ENCODE peak calls at places on chromosomes 12 and 14, in five cellular contexts. J, E, Q, M and L are unnamed samples.

GRCh38 chr12:132218915-132219314 is 74.7 kb downstream of the NOC4L start:
- DNase-seq in E (peak; percentile 15), Q (no peak), J (no peak), M (no peak), L (no peak)

GRCh38 chr12:10652192-10652591 is 21.7 kb downstream of the STYK1 start:
- DNase-seq in M (peak; percentile 27), J (no peak), E (peak; percentile 46), Q (no peak), L (no peak)

GRCh38 chr12:6542209-6543009 is 8.1 kb downstream of the GAPDH start:
- DNase-seq in E (no peak), M (no peak), Q (no peak), J (peak; percentile 31), L (no peak)

GRCh38 chr14:50272498-50272897 is 39.5 kb downstream of the L2HGDH start:
- DNase-seq in E (peak; percentile 6), Q (no peak), J (no peak), M (no peak), L (no peak)

GRCh38 chr12:93060666-93061413 is 131.7 kb upstream of the EEA1 start:
- DNase-seq in M (peak; percentile 76), J (peak; percentile 71), E (peak; percentile 75), Q (peak; percentile 47), L (peak; percentile 68)

GRCh38 chr12:116881325-116881866 is at the start of gene HRK:
- DNase-seq in J (no peak), E (no peak), M (no peak), Q (no peak), L (no peak)

GRCh38 chr14:92475451-92476187 is 38.0 kb upstream of the RIN3 start:
- DNase-seq in E (peak; percentile 47), J (peak; percentile 90), Q (peak; percentile 50), M (peak; percentile 72), L (no peak)

GRCh38 chr12:132836803-132837331 is 8.2 kb upstream of the GOLGA3 start:
- DNase-seq in Q (no peak), E (no peak), M (no peak), J (no peak), L (no peak)

DNA sequence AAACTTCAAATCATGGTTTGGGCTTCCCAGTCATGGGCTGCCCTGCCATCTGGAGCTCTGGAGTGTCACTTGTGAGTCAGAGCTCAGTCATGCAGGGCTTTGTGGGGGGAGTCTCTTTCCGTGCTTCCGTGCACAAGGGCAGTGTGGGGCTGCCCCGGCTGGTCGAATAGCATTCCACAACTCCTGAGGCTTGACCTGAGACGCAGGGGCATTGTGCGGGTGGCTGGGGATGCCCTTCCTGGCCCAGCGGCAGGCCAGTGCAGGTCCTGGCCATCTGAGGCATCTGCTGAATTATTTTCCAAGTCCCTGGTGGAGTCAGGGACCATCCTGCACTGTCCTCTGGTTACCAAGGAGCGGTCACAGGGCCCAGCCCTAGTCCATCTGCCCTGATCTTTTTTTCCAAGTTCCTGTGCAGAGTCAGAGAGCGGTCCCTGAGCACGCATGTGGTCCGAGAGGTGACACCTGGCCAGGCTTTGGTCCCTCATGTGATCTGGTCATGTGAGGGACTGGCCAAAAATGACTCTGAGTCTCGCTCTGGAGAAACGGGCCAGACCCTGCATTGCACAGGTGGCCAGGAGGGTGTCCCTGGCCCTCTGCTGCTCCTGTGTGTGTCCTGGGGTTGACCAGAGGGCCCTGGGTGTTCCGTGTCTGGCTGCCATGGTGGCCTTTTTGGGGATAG is 167.0 kb upstream of the ALG10B start:
- DNase-seq in E (no peak), M (no peak), J (no peak), Q (no peak), L (no peak)
- H3K4me3 ChIP-seq in E (no peak overlapping the region), M (no peak overlapping the region), J (no peak overlapping the region), Q (no peak overlapping the region), L (no peak overlapping the region)

GRCh38 chr12:68884251-68884650 is 48.7 kb downstream of the CPM start:
- DNase-seq in M (no peak), E (no peak), Q (no peak), J (no peak), L (no peak)
- TF ChIP-seq CTCF in M (no peak), E (no peak), Q (no peak), J (no peak), L (no peak)

GRCh38 chr12:118980407-118981014 is 830 bp upstream of the SRRM4 start:
- DNase-seq in M (no peak), E (no peak), J (no peak), Q (no peak), L (no peak)
- H3K4me3 ChIP-seq in M (no peak overlapping the region), E (no peak overlapping the region), J (no peak overlapping the region), Q (no peak overlapping the region), L (no peak overlapping the region)

DNA sequence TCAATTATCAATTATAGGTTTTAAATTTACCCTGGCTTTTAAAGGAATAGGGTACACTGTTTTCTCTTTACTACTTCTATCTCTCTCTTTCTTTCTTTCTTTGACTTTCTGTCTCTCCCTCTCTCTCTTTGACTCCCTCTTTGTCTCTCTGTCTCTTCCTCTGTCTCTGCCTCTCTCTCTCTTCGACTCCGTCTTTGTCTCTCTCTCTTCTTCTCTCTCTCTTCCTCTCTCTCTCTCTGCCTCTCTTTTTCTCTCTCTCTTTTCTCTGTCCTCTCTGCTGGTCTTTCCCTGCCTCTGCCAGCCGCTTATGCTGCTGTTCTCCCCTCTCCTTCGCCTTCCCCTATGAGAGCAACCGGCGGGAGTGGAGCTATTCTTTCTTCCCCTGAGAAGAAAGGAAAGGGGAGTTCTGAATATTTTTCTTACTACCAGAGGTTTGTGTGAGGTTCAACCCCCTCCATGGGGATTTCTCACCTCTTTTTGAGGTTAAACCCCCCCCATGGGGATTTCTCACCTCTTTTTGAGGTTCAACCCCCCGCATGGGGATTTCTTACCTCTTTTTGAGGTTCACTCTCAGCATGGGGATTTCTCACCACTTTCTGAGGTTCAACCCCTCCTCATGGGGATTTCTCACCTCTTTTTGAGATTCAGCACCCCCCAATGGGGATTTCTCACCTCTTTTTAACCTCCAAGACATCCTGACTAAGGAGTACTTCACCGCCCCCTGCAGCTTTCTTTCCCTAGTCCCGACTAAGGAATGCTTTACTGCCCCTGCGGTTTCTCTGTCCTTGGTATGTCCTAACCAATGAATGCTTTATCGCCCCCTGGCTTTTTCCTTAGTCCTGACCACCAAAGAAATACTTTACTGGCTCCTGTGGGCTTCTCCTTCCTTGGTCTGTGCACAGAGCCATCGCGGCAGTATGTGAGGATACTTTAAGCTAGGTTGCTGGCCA is 27.4 kb upstream of the DDHD1 start:
- DNase-seq in Q (no peak), J (peak; percentile 47), M (peak; percentile 22), E (peak; percentile 10), L (peak; percentile 3)
- TF ChIP-seq CTCF in Q (no peak), J (peak; percentile 14), M (peak; percentile 11), E (no peak), L (peak; percentile 16)

GRCh38 chr12:49921299-49921698 is 17.6 kb upstream of the FAIM2 start:
- DNase-seq in Q (no peak), M (no peak), J (no peak), E (no peak), L (no peak)

GRCh38 chr12:49923035-49923644 is 19.4 kb upstream of the FAIM2 start:
- DNase-seq in Q (no peak), E (no peak), M (peak; percentile 12), J (no peak), L (no peak)

GRCh38 chr12:49921936-49922335 is 18.2 kb upstream of the FAIM2 start:
- DNase-seq in J (no peak), M (no peak), Q (no peak), E (no peak), L (no peak)

GRCh38 chr12:49923878-49924610 is 20.3 kb upstream of the FAIM2 start:
- DNase-seq in J (no peak), Q (no peak), E (no peak), M (peak; percentile 44), L (no peak)

GRCh38 chr12:49922349-49923034 is 18.8 kb upstream of the FAIM2 start:
- DNase-seq in Q (peak; percentile 74), M (peak; percentile 14), E (no peak), J (no peak), L (no peak)
- H3K4me3 ChIP-seq in Q (no peak overlapping the region), M (no peak overlapping the region), E (no peak overlapping the region), J (no peak overlapping the region), L (no peak overlapping the region)

DNA sequence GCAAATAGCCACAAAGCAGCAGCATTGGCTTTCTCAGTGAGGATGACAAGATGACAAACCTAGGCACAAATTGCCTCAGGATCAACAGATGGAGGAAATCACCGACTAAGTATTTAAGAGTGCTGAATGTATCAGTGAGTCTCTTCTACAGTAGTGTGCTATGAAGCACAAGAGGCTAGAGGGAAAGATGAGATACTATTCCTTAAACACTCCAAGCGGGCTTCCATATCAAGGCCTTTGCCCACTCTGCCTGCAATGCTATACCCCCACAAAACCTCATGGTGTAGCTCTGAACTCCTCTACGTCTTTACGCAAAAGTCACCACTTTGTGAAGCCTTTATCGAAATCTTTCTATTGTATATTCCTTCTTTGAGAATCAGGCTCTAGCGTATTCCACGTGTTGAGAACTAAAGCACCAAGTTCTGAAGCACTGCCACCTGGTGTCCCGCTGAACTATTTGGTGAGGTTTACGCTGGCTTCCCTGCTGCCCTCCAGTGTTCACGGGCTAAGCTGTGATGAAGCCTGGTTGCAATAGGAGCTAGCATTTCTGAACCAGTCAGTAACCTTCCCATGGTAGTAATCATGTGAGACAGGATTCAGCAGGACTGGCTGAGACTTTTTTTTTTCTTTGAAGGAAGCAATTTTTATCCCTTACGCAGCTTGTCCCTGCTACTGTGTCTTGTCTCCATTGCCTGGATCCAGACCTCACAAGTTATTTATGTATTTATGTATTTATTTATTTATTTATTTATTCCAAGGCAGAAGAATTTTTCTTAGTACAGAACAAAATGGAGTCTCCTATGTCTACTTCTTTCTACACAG is 426.5 kb upstream of the OR4E1 start:
- DNase-seq in Q (peak; percentile 54), M (peak; percentile 32), E (no peak), J (peak; percentile 46), L (peak; percentile 22)
- TF ChIP-seq CTCF in Q (peak; percentile 75), M (peak; percentile 35), E (no peak), J (peak; percentile 42), L (peak; percentile 68)

GRCh38 chr12:86228656-86229055 is 27.5 kb downstream of the MGAT4C start:
- DNase-seq in J (no peak), E (no peak), M (peak; percentile 10), Q (no peak), L (no peak)

GRCh38 chr12:86230516-86231146 is 25.6 kb downstream of the MGAT4C start:
- DNase-seq in J (peak; percentile 56), M (peak; percentile 48), E (peak; percentile 8), Q (no peak), L (peak; percentile 32)

GRCh38 chr12:86233126-86233525 is 23.1 kb downstream of the MGAT4C start:
- DNase-seq in J (peak; percentile 24), E (peak; percentile 4), M (peak; percentile 22), Q (no peak), L (peak; percentile 26)

GRCh38 chr12:86226481-86226880 is 29.7 kb downstream of the MGAT4C start:
- DNase-seq in Q (no peak), E (no peak), J (no peak), M (no peak), L (no peak)

DNA sequence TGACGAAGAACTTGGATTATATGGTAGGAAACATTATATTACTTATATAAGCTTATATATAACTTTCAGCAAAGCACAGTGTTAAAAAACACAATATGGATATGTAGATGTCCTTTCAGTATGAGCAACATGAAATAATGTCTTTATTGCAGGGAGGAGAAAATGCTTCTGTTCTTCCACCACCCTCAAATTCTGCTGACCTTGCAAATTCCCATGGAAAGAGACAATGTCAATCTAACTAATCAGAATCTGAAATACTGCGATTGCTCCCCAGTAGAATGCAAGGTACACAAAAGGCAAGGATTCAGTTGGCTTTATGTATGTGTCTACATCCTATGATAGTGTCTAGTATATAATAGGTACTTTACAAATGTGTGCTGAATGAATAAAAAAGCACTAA is 26.4 kb downstream of the MGAT4C start:
- DNase-seq in Q (no peak), J (no peak), E (no peak), M (no peak), L (no peak)
- H3K4me3 ChIP-seq in Q (no peak overlapping the region), J (no peak overlapping the region), E (no peak overlapping the region), M (no peak overlapping the region), L (no peak overlapping the region)